ENCODE peak calls at places on chromosomes 3 and 15, in eight cellular contexts. A is activated T-cell treated with anti-CD3 and anti-CD28 coated beads, Interleukin-2, amount 50 U/mL, for 48 hours; H is stimulated activated CD8-positive, alpha-beta memory T cell treated with anti-CD3 and anti-CD28 coated beads, Interleukin-4, amount 100 ng/mL, for 24 hours; E is hippocampal formation; O is PC-3; U is HT-29; L is kidney tubule cell; N is GM10248. V is an unnamed sample.

GRCh38 chr3:95815828-95816227 is 998.6 kb upstream of the EPHA6 start:
- DNase-seq in A (no peak), H (no peak), E (no peak), O (peak; percentile 43), U (peak; percentile 21), L (peak; percentile 62), N (no peak), V (no peak)

GRCh38 chr3:131729561-131729960 is 226.8 kb upstream of the MRPL3 start:
- DNase-seq in A (no peak), H (no peak), E (no peak), O (no peak), U (no peak), L (peak; percentile 46), N (no peak), V (no peak)

GRCh38 chr15:71414778-71415177 is 299.5 kb downstream of the THSD4 start:
- DNase-seq in A (no peak), H (no peak), E (no peak), O (peak; percentile 0), U (no peak), L (no peak), N (no peak), V (no peak)

GRCh38 chr3:37590328-37591079 is 271.2 kb upstream of the CTDSPL start:
- DNase-seq in A (no peak), H (no peak), E (no peak), O (no peak), U (peak; percentile 24), L (no peak), N (no peak), V (no peak)

GRCh38 chr3:128060473-128061381 is 8.5 kb downstream of the SEC61A1 start:
- DNase-seq in A (no peak), H (no peak), E (no peak), O (peak; percentile 33), U (no peak), L (peak; percentile 30), N (no peak), V (no peak)

GRCh38 chr3:97952280-97952679 is 20.0 kb downstream of the RIOX2 start:
- DNase-seq in A (no peak), H (no peak), E (no peak), O (peak; percentile 25), U (no peak), L (peak; percentile 30), N (no peak), V (no peak)

GRCh38 chr3:141373232-141373631 is 4.9 kb downstream of the ZBTB38 start:
- DNase-seq in A (no peak), H (no peak), E (no peak), O (no peak), U (no peak), L (no peak), N (no peak), V (no peak)

GRCh38 chr3:123296261-123296660 is 94.5 kb downstream of the SEC22A start:
- DNase-seq in A (no peak), H (no peak), E (no peak), O (no peak), U (no peak), L (no peak), N (no peak), V (no peak)

GRCh38 chr3:24110051-24110450 is 165.0 kb downstream of the NR1D2 start:
- DNase-seq in A (no peak), H (no peak), E (no peak), O (no peak), U (no peak), L (no peak), N (no peak), V (no peak)

GRCh38 chr3:123122525-123123315 is 55.9 kb downstream of the PDIA5 start:
- DNase-seq in A (no peak), H (no peak), E (no peak), O (no peak), U (no peak), L (no peak), N (no peak), V (no peak)

GRCh38 chr3:46393554-46394434 is 13.1 kb downstream of the CCR5AS start:
- DNase-seq in A (no peak), H (no peak), E (no peak), O (no peak), U (no peak), L (peak; percentile 34), N (no peak), V (no peak)

GRCh38 chr3:171453175-171453868 is 6.9 kb downstream of the TNIK start:
- DNase-seq in A (no peak), H (no peak), E (no peak), O (no peak), U (no peak), L (no peak), N (no peak), V (no peak)

GRCh38 chr3:69364354-69364753 is 21.5 kb downstream of the FRMD4B start:
- DNase-seq in A (no peak), H (no peak), E (no peak), O (peak; percentile 51), U (no peak), L (peak; percentile 44), N (no peak), V (no peak)

V was measured in caudate nucleus.